ENCODE peak calls at places on chromosomes 2 and 18, in eight cellular contexts. H is left ventricle myocardium inferior; E is GM13976; X is activated CD8-positive, alpha-beta memory T cell treated with anti-CD3 and anti-CD28 coated beads, Interleukin-2, amount 50 U/mL, for 48 hours; G is stimulated activated CD8-positive, alpha-beta memory T cell treated with anti-CD3 and anti-CD28 coated beads, Interleukin-12 subunit alpha, Interleukin-12 subunit beta, amount 100 ng/mL, for 4 hours; O is NCI-H2081; F is dorsolateral prefrontal cortex; Y is NCI-H1105. K is an unnamed sample.

GRCh38 chr2:72916743-72917137 is 579 bp upstream of the EMX1 start:
- DNase-seq in H (no peak), E (peak), X (peak), G (no peak), O (peak), F (no peak), Y (peak), K (peak)

GRCh38 chr18:59379772-59380530 is 20.9 kb upstream of the LMAN1 start:
- DNase-seq in H (no peak), E (no peak), X (no peak), G (no peak), O (no peak), F (no peak), Y (no peak), K (no peak)

GRCh38 chr2:128290356-128290755 is 28.3 kb downstream of the HS6ST1 start:
- DNase-seq in H (no peak), E (no peak), X (no peak), G (no peak), O (no peak), F (no peak), Y (no peak), K (no peak)

GRCh38 chr2:226631187-226631586 is 168.4 kb downstream of the IRS1 start:
- DNase-seq in H (no peak), E (no peak), X (no peak), G (no peak), O (no peak), F (no peak), Y (no peak), K (no peak)

GRCh38 chr2:20623741-20624155 is 27.1 kb downstream of the HS1BP3 start:
- DNase-seq in H (peak), E (no peak), X (no peak), G (no peak), O (no peak), F (no peak), Y (no peak), K (peak)

GRCh38 chr2:114642371-114642770 is 199.9 kb downstream of the DPP10 start:
- DNase-seq in H (no peak), E (no peak), X (no peak), G (no peak), O (no peak), F (no peak), Y (no peak), K (no peak)

GRCh38 chr2:171434671-171434980 is 600 bp downstream of the DCAF17 start:
- DNase-seq in H (no peak), E (no peak), X (no peak), G (no peak), O (peak), F (no peak), Y (no peak), K (no peak)

GRCh38 chr2:64463784-64464183 is 9.8 kb downstream of the LGALSL start:
- DNase-seq in H (no peak), E (no peak), X (no peak), G (no peak), O (peak), F (no peak), Y (no peak), K (no peak)

GRCh38 chr2:142588269-142588668 is 289.2 kb upstream of the KYNU start:
- DNase-seq in H (no peak), E (no peak), X (no peak), G (no peak), O (no peak), F (no peak), Y (no peak), K (no peak)

GRCh38 chr2:119352357-119352756 is 14.3 kb downstream of the C2orf76 start:
- DNase-seq in H (no peak), E (peak), X (no peak), G (no peak), O (no peak), F (no peak), Y (no peak), K (no peak)

GRCh38 chr2:28621172-28622100 is 125.6 kb downstream of the PLB1 start:
- DNase-seq in H (no peak), E (peak), X (no peak), G (peak), O (peak), F (no peak), Y (no peak), K (peak)

GRCh38 chr2:17542471-17542870 is 2.0 kb downstream of the VSNL1 start:
- DNase-seq in H (no peak), E (no peak), X (no peak), G (no peak), O (no peak), F (no peak), Y (no peak), K (no peak)

GRCh38 chr2:59256290-59256689 is 1015.2 kb upstream of the FANCL start:
- DNase-seq in H (no peak), E (no peak), X (no peak), G (no peak), O (no peak), F (no peak), Y (no peak), K (no peak)

GRCh38 chr18:31610841-31611240 is 19.2 kb downstream of the TTR start:
- DNase-seq in H (no peak), E (no peak), X (no peak), G (no peak), O (peak), F (peak), Y (no peak), K (no peak)

GRCh38 chr2:24175631-24176030 is 778 bp downstream of the FAM228A start:
- DNase-seq in H (no peak), E (no peak), X (no peak), G (no peak), O (no peak), F (no peak), Y (no peak), K (no peak)

GRCh38 chr2:172046080-172046678 is 39.1 kb upstream of the DLX1 start:
- DNase-seq in H (no peak), E (no peak), X (no peak), G (no peak), O (no peak), F (no peak), Y (no peak), K (no peak)

GRCh38 chr2:94876523-94876863 is 5.3 kb downstream of the TEKT4 start:
- DNase-seq in H (no peak), E (no peak), X (no peak), G (no peak), O (no peak), F (no peak), Y (no peak), K (no peak)

GRCh38 chr18:5284808-5285207 is 10.7 kb downstream of the ZBTB14 start:
- DNase-seq in H (no peak), E (no peak), X (no peak), G (no peak), O (no peak), F (no peak), Y (no peak), K (no peak)

GRCh38 chr2:190023860-190024259 is 38.7 kb downstream of the MSTN start:
- DNase-seq in H (no peak), E (no peak), X (no peak), G (no peak), O (peak), F (no peak), Y (peak), K (no peak)

GRCh38 chr18:45588284-45588683 is 27.0 kb upstream of the SLC14A2 start:
- DNase-seq in H (no peak), E (no peak), X (no peak), G (no peak), O (no peak), F (no peak), Y (no peak), K (no peak)

GRCh38 chr2:95330939-95331338 is 33.8 kb downstream of the KCNIP3 start:
- DNase-seq in H (no peak), E (no peak), X (no peak), G (no peak), O (no peak), F (no peak), Y (no peak), K (no peak)

GRCh38 chr2:181954538-181954883 is 31.1 kb upstream of the PPP1R1C start:
- DNase-seq in H (no peak), E (no peak), X (no peak), G (no peak), O (no peak), F (no peak), Y (no peak), K (no peak)

GRCh38 chr2:239241431-239241830 is 159.4 kb downstream of the HDAC4 start:
- DNase-seq in H (no peak), E (no peak), X (no peak), G (no peak), O (no peak), F (no peak), Y (no peak), K (no peak)

GRCh38 chr18:35982404-35983114 is 10.1 kb downstream of the RMP24 start:
- DNase-seq in H (no peak), E (no peak), X (no peak), G (no peak), O (no peak), F (no peak), Y (no peak), K (no peak)

GRCh38 chr2:100924122-100924519 is 78.0 kb upstream of the RPL31 start:
- DNase-seq in H (no peak), E (no peak), X (no peak), G (no peak), O (no peak), F (no peak), Y (no peak), K (no peak)

GRCh38 chr2:14451312-14451711 is 181.2 kb upstream of the LRATD1 start:
- DNase-seq in H (no peak), E (no peak), X (no peak), G (no peak), O (no peak), F (no peak), Y (no peak), K (no peak)

GRCh38 chr2:11145350-11145749 is 9.9 kb upstream of the SLC66A3 start:
- DNase-seq in H (no peak), E (no peak), X (no peak), G (no peak), O (no peak), F (no peak), Y (no peak), K (no peak)

GRCh38 chr2:149768320-149768799 is 180.8 kb upstream of the MMADHC start:
- DNase-seq in H (no peak), E (no peak), X (no peak), G (no peak), O (peak), F (no peak), Y (peak), K (no peak)